ENCODE peak calls at places on chromosomes 4 and X, in six cellular contexts. R, S, X, D, W and G are unnamed samples.

GRCh38 chrX:72094894-72095293 is 36.8 kb downstream of the RTL5 start:
- DNase-seq in R (no peak), S (peak), X (no peak), D (no peak), W (peak), G (peak)

GRCh38 chr4:184812651-184813181 is 13.1 kb downstream of the ACSL1 start:
- DNase-seq in R (no peak), S (no peak), X (no peak), D (no peak), W (no peak), G (no peak)

GRCh38 chr4:73916172-73916925 is 47.2 kb downstream of the CXCL1 start:
- DNase-seq in R (no peak), S (no peak), X (no peak), D (no peak), W (no peak), G (no peak)

GRCh38 chr4:31645211-31645610 is 925.0 kb downstream of the PCDH7 start:
- DNase-seq in R (no peak), S (no peak), X (no peak), D (no peak), W (no peak), G (no peak)

GRCh38 chrX:40947276-40947675 is 138.0 kb upstream of the USP9X start:
- DNase-seq in R (no peak), S (no peak), X (no peak), D (no peak), W (no peak), G (no peak)

GRCh38 chr4:53005149-53005546 is 143.0 kb downstream of the RASL11B start:
- DNase-seq in R (no peak), S (no peak), X (no peak), D (no peak), W (no peak), G (no peak)

GRCh38 chr4:149735796-149736195 is 79.8 kb downstream of the IQCM start:
- DNase-seq in R (no peak), S (no peak), X (no peak), D (no peak), W (no peak), G (no peak)

GRCh38 chr4:6938758-6939201 is 29.2 kb downstream of the TBC1D14 start:
- DNase-seq in R (no peak), S (no peak), X (no peak), D (peak), W (no peak), G (no peak)

GRCh38 chr4:24570574-24571236 is 13.6 kb downstream of the DHX15 start:
- DNase-seq in R (no peak), S (no peak), X (no peak), D (no peak), W (no peak), G (no peak)